ENCODE peak calls at places on chromosome 12, in five cellular contexts. Q is BJ, Z is coronary artery, C is HT1080, T is RWPE2. D is an unnamed sample.

GRCh38 chr12:131896811-131897270 is 2.4 kb downstream of the ULK1 start:
- DNase-seq in Q (no peak), T (peak), C (no peak), Z (no peak), D (no peak)

GRCh38 chr12:67442896-67443295 is 173.7 kb downstream of the CAND1 start:
- DNase-seq in Z (no peak), C (no peak), T (no peak), Q (no peak), D (no peak)

GRCh38 chr12:53603804-53604203 is 22.4 kb downstream of the ATF7 start:
- DNase-seq in T (no peak), C (no peak), Q (no peak), Z (no peak), D (no peak)

GRCh38 chr12:115791331-115791730 is 486.2 kb downstream of the MED13L start:
- DNase-seq in Z (no peak), T (no peak), C (no peak), Q (no peak), D (no peak)

GRCh38 chr12:47025798-47026197 is 53.6 kb upstream of the PCED1B start:
- DNase-seq in T (no peak), Q (no peak), Z (no peak), C (no peak), D (no peak)

GRCh38 chr12:89514751-89515150 is 9.8 kb downstream of the GALNT4 start:
- DNase-seq in T (no peak), Q (no peak), Z (no peak), C (no peak), D (no peak)

GRCh38 chr12:6135071-6135470 is 10.6 kb upstream of the VWF start:
- DNase-seq in Q (no peak), Z (no peak), C (peak), T (no peak), D (no peak)

GRCh38 chr12:28149279-28149678 is 41.0 kb upstream of the CCDC91 start:
- DNase-seq in T (no peak), Z (no peak), Q (no peak), C (no peak), D (no peak)

GRCh38 chr12:115683240-115683765 is 594.2 kb downstream of the MED13L start:
- DNase-seq in Z (no peak), T (no peak), C (no peak), Q (no peak), D (no peak)

GRCh38 chr12:108939594-108939993 is 59.7 kb downstream of the DAO start:
- DNase-seq in Q (no peak), T (no peak), Z (no peak), C (no peak), D (peak)

GRCh38 chr12:131604146-131604844 is 106.6 kb upstream of the SFSWAP start:
- DNase-seq in C (no peak), Q (no peak), T (no peak), Z (no peak), D (no peak)

GRCh38 chr12:112168561-112168971 is 43.2 kb downstream of the TRAFD1 start:
- DNase-seq in Q (no peak), Z (no peak), T (no peak), C (no peak), D (no peak)

GRCh38 chr12:95789126-95790024 is 1.2 kb downstream of the NTN4 start:
- DNase-seq in C (no peak), T (peak), Z (no peak), Q (no peak), D (peak)

GRCh38 chr12:26196424-26196722 is 1.0 kb downstream of the SSPN start:
- DNase-seq in T (no peak), Z (no peak), Q (no peak), C (no peak), D (no peak)

GRCh38 chr12:13156277-13156676 is 40.2 kb upstream of the EMP1 start:
- DNase-seq in Q (no peak), T (no peak), Z (no peak), C (no peak), D (no peak)

GRCh38 chr12:127388985-127389384 is 878.0 kb upstream of the TMEM132C start:
- DNase-seq in Z (no peak), C (peak), Q (no peak), T (peak), D (peak)

GRCh38 chr12:46209165-46209564 is 59.7 kb downstream of the SLC38A1 start:
- DNase-seq in Q (no peak), Z (no peak), T (no peak), C (peak), D (no peak)

GRCh38 chr12:24600559-24600958 is 348.3 kb downstream of the BCAT1 start:
- DNase-seq in C (no peak), Z (no peak), Q (no peak), T (no peak), D (no peak)

GRCh38 chr12:15206831-15207394 is 14.3 kb downstream of the RERG start:
- DNase-seq in Z (no peak), C (no peak), Q (no peak), T (no peak), D (no peak)

GRCh38 chr12:89863332-89863938 is 154.8 kb upstream of the ATP2B1 start:
- DNase-seq in C (no peak), T (no peak), Z (no peak), Q (no peak), D (no peak)

GRCh38 chr12:89060133-89060532 is 292.2 kb downstream of the DUSP6 start:
- DNase-seq in T (no peak), Q (no peak), Z (no peak), C (no peak), D (no peak)

GRCh38 chr12:67391656-67392055 is 122.5 kb downstream of the CAND1 start:
- DNase-seq in Q (no peak), C (no peak), T (no peak), Z (no peak), D (no peak)

GRCh38 chr12:121817648-121818043 is 13.8 kb downstream of the SETD1B start:
- DNase-seq in Z (no peak), T (no peak), Q (no peak), C (no peak), D (no peak)

GRCh38 chr12:103771466-103771865 is 69.6 kb downstream of the NT5DC3 start:
- DNase-seq in Z (no peak), Q (no peak), C (peak), T (no peak), D (no peak)

GRCh38 chr12:79378496-79378895 is 312.3 kb downstream of the PAWR start:
- DNase-seq in Q (no peak), C (no peak), T (no peak), Z (no peak), D (no peak)

GRCh38 chr12:31008961-31009840 is 64.5 kb upstream of the DDX11 start:
- DNase-seq in T (no peak), Z (no peak), Q (no peak), C (no peak), D (no peak)

D was measured in foreskin keratinocyte.